ENCODE peak calls at places on chromosomes 7 and 10, in four cellular contexts. B, P, G and C are unnamed samples. For H3K9me3 and H3K27me3, the result is how much of the 10 kb centered on the place peaks cover.

GRCh38 chr7:75989726-75990388 is 4.5 kb downstream of the TMEM120A start:
- DNase-seq in P (no peak), B (no peak), G (no peak), C (no peak)

GRCh38 chr10:102678842-102679289 is 34.6 kb downstream of the TRIM8 start:
- DNase-seq in P (peak), B (peak), G (peak), C (peak)

GRCh38 chr7:28804990-28805389 is 153.1 kb downstream of the TRIL start:
- DNase-seq in P (no peak), G (peak), B (no peak), C (peak)

GRCh38 chr7:137508437-137509175 is 165.1 kb upstream of the PTN start:
- DNase-seq in P (no peak), G (peak), B (no peak), C (no peak)

GRCh38 chr7:54037873-54038272 is 504.3 kb upstream of the VSTM2A start:
- DNase-seq in G (no peak), P (no peak), B (peak), C (no peak)

GRCh38 chr10:80458638-80459037 is 4.5 kb downstream of the TSPAN14 start:
- DNase-seq in P (no peak), B (no peak), G (no peak), C (no peak)

GRCh38 chr7:138684360-138684759 is 16.8 kb downstream of the SVOPL start:
- DNase-seq in B (no peak), P (no peak), G (no peak), C (no peak)

GRCh38 chr10:5079836-5080235 is 14.4 kb upstream of the AKR1C3 start:
- DNase-seq in B (no peak), P (no peak), G (no peak), C (no peak)

GRCh38 chr7:94223375-94224084 is 171.2 kb upstream of the COL1A2 start:
- DNase-seq in G (peak), P (no peak), B (peak), C (no peak)

GRCh38 chr10:27446091-27446918 is 57.8 kb upstream of the RAB18 start:
- DNase-seq in P (no peak), B (no peak), G (peak), C (no peak)

GRCh38 chr10:101123815-101124617 is 7.1 kb upstream of the TLX1 start:
- DNase-seq in G (no peak), B (peak), P (no peak), C (no peak)

GRCh38 chr10:127922675-127923366 is 15.9 kb downstream of the PTPRE start:
- DNase-seq in B (no peak), P (peak), G (peak), C (peak)

GRCh38 chr7:47915066-47915976 is 32.9 kb downstream of the PKD1L1 start:
- DNase-seq in P (no peak), B (no peak), G (no peak), C (no peak)

GRCh38 chr10:128058106-128058745 is 68.0 kb downstream of the MKI67 start:
- DNase-seq in B (no peak), P (no peak), G (no peak), C (no peak)

GRCh38 chr7:130910949-130911944 is 177.2 kb upstream of the KLF14 start:
- DNase-seq in G (peak), B (peak), P (no peak), C (no peak)

GRCh38 chr10:112721080-112721698 is 228.9 kb upstream of the TCF7L2 start:
- DNase-seq in P (no peak), B (no peak), G (peak), C (no peak)

GRCh38 chr7:73918926-73919693 is 58.2 kb downstream of the TMEM270 start:
- DNase-seq in B (peak), G (no peak), P (no peak), C (no peak)

GRCh38 chr7:107854989-107855388 is 36.0 kb upstream of the DLD start:
- DNase-seq in P (no peak), B (no peak), G (peak), C (no peak)

GRCh38 chr10:10910634-10911033 is 107.0 kb upstream of the CELF2 start:
- DNase-seq in P (no peak), G (peak), B (no peak), C (no peak)

GRCh38 chr10:86863443-86863842 is 94.0 kb downstream of the MMRN2 start:
- DNase-seq in P (no peak), G (no peak), B (peak), C (no peak)

GRCh38 chr7:143285806-143286521 is 1.2 kb downstream of the TMEM139 start:
- DNase-seq in B (no peak), P (no peak), G (no peak), C (no peak)

GRCh38 chr10:51403522-51403921 is 295.9 kb downstream of the CSTF2T start:
- DNase-seq in P (no peak), B (no peak), G (no peak), C (no peak)

GRCh38 chr7:22005151-22005550 is 59.5 kb upstream of the CDCA7L start:
- DNase-seq in P (no peak), G (no peak), B (no peak), C (no peak)

GRCh38 chr10:23386052-23386451 is 41.5 kb upstream of the C10orf67 start:
- DNase-seq in B (no peak), P (no peak), G (no peak), C (no peak)

GRCh38 chr7:133300097-133300496 is 47.2 kb downstream of the EXOC4 start:
- DNase-seq in B (no peak), P (no peak), G (no peak), C (no peak)

GRCh38 chr10:122878799-122879338 is 512 bp downstream of the FAM24B start:
- DNase-seq in G (no peak), P (peak), B (no peak), C (no peak)

GRCh38 chr7:111919690-111920179 is 286.5 kb downstream of the DOCK4 start:
- DNase-seq in P (no peak), G (peak), B (no peak), C (no peak)

GRCh38 chr10:63388421-63389031 is 77.3 kb downstream of the JMJD1C start:
- DNase-seq in G (peak), B (no peak), P (no peak), C (no peak)

GRCh38 chr10:126207313-126207771 is 180.9 kb downstream of the ADAM12 start:
- DNase-seq in P (no peak), B (no peak), G (peak), C (no peak)

GRCh38 chr10:88881922-88882645 is 2.0 kb downstream of the STAMBPL1 start:
- DNase-seq in P (no peak), B (no peak), G (no peak), C (no peak)

GRCh38 chr7:158106272-158106671 is 481.4 kb downstream of the PTPRN2 start:
- DNase-seq in G (no peak), B (no peak), P (no peak), C (no peak)

GRCh38 chr7:158108646-158109293 is 478.9 kb downstream of the PTPRN2 start:
- DNase-seq in P (no peak), B (peak), G (no peak), C (no peak)

GRCh38 chr7:158110034-158110590 is 477.5 kb downstream of the PTPRN2 start:
- DNase-seq in P (no peak), B (peak), G (no peak), C (no peak)

GRCh38 chr7:158109364-158110033 is 478.1 kb downstream of the PTPRN2 start:
- DNase-seq in B (peak), G (no peak), P (no peak), C (no peak)

DNA sequence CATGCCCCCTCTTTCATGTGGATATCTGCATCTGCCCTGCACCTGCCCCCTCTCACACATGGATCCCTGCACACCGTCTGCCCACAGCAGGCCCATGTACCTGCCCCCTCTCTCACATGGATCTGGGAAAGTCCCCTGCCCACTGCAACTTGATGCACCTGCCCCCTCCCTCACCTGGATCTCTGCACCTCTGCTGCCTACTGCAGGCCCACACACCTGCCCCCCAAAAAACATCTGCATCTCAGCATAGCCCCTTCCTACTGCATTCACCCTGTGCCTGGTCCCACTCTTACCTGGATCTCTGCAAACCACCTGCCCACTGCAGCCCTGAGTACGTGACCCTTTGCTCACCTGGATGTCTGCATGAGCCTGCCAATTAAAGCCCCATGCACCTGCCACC is 479.8 kb downstream of the PTPRN2 start:
- DNase-seq in G (no peak), B (peak), P (no peak), C (no peak)
- H3K9me3 ChIP-seq in G (half or more), B (half or more), P (under half), C (under half)

DNA sequence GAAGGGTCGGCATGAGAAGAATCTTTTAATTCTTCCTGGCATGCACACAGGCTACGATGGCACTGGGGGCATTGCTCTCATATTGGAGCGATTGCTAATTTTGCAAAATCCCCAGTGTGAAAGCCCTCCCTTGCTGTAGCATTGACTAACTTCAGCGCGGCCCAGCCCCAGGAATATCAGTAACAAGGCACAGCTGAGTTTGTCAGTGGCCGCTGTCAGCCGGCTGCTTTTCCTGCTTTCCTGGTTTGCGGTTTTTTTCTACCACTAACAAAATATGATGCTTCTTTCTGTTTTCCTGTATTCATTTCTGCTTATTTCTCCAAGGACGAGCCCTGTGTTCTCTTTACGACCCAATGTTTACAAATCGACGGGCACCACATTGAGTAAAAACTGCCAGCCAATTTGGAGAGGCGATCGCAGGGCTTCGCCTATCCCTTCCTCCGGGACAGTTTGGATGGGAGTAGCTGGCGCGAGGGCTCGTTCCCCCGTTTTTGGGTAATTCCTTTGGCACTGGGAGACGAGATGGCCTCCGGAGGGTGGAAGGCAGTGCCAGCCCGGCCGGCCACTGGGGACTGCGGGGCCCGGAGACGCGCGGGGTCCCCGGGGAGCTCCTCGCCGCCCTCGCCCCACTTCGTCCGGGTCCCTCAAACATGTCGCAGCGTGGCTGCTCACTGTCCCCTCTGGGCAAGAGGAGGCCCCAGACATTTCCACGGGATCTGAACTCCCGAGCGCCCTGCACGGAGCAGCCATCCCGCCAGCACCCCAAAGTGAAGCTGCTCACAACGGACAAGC is 949 bp downstream of the ADARB2 start:
- DNase-seq in P (no peak), B (peak), G (no peak), C (no peak)
- H3K27me3 ChIP-seq in P (half or more), B (half or more), G (under half), C (half or more)

DNA sequence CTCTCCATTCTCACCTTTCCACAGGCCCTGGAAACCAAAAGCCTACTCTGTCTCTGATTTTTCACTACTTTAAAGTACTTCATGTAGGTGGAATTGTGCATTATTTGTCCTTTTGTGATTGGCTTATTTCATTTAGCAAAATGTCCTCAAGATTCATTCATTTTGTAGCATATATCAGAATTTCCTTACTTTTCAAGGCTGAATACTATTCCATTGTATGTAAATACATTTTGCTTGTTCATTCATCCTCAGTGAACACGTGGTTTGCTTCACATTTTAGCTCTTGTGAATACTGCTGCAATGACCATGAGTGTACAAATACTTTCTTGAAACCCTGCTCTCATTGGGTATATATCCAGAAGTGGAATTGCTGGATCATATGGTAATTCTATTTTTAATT is 8.8 kb downstream of the C1GALT1 start:
- DNase-seq in P (no peak), G (no peak), B (no peak), C (no peak)
- H3K9me3 ChIP-seq in P (under half), G (under half), B (under half), C (under half)

GRCh38 chr10:26222563-26222962 is 6.0 kb downstream of the GAD2 start:
- DNase-seq in B (peak), G (no peak), P (no peak), C (no peak)
- H3K27me3 ChIP-seq in B (under half), G (under half), P (half or more), C (under half)